ENCODE peak calls at places on chromosomes 5 and 9, in seven cellular contexts. I is cardiac muscle cell; A is right atrium auricular region; F is CD8-positive, alpha-beta T cell; P is H1; B is PC-3; H is breast epithelium. S is an unnamed sample.
A peak's percentile ranks its signal among the peaks of the same experiment; 100 is the strongest.

GRCh38 chr5:113090336-113091106 is 113.9 kb downstream of the DCP2 start:
- DNase-seq in H (peak; percentile 41), I (peak; percentile 48), P (no peak), F (peak; percentile 15), A (no peak), B (no peak), S (no peak)

GRCh38 chr5:109739741-109740140 is 50.0 kb downstream of the MAN2A1 start:
- DNase-seq in B (peak; percentile 39), I (peak; percentile 18), H (no peak), P (no peak), F (no peak), A (no peak), S (no peak)

GRCh38 chr5:154801083-154801482 is 45.9 kb downstream of the LARP1 start:
- DNase-seq in I (no peak), H (no peak), F (no peak), P (no peak), B (peak; percentile 27), A (no peak), S (no peak)

GRCh38 chr5:53942724-53943123 is 367.6 kb downstream of the ARL15 start:
- DNase-seq in A (peak; percentile 62), B (no peak), H (no peak), F (no peak), I (peak; percentile 95), P (no peak), S (no peak)

GRCh38 chr5:150485770-150486401 is 22.0 kb upstream of the NDST1 start:
- DNase-seq in H (no peak), A (no peak), F (peak; percentile 9), B (peak; percentile 43), P (no peak), I (peak; percentile 64), S (no peak)

GRCh38 chr9:124884376-124884775 is 22.4 kb downstream of the ARPC5L start:
- DNase-seq in H (no peak), F (no peak), B (no peak), P (no peak), I (no peak), A (no peak), S (no peak)

GRCh38 chr9:8188720-8189407 is 389.3 kb upstream of the DMAC1 start:
- DNase-seq in P (no peak), F (no peak), A (no peak), H (no peak), B (no peak), I (no peak), S (no peak)

GRCh38 chr5:138305797-138306196 is 25.8 kb downstream of the CDC25C start:
- DNase-seq in F (peak; percentile 6), A (peak; percentile 60), P (no peak), B (no peak), I (no peak), H (peak; percentile 91), S (no peak)

GRCh38 chr9:126295936-126296600 is 30.6 kb upstream of the MVB12B start:
- DNase-seq in A (no peak), H (no peak), B (peak; percentile 76), F (no peak), P (no peak), I (no peak), S (no peak)

GRCh38 chr9:136092741-136093140 is 2.3 kb downstream of the NACC2 start:
- DNase-seq in A (no peak), F (no peak), B (no peak), P (no peak), H (no peak), I (no peak), S (no peak)

GRCh38 chr9:35651964-35652828 is 1.5 kb upstream of the SIT1 start:
- DNase-seq in B (peak; percentile 83), H (no peak), A (no peak), F (no peak), I (peak; percentile 69), P (no peak), S (no peak)

GRCh38 chr5:58452566-58453258 is 7.2 kb downstream of the PLK2 start:
- DNase-seq in B (peak; percentile 22), F (no peak), A (no peak), P (no peak), H (no peak), I (peak; percentile 76), S (no peak)

GRCh38 chr9:76876098-76876497 is 29.8 kb downstream of the PRUNE2 start:
- DNase-seq in B (no peak), F (no peak), I (peak; percentile 9), P (no peak), H (no peak), A (no peak), S (no peak)

GRCh38 chr9:655875-656274 is 185.6 kb upstream of the DMRT1 start:
- DNase-seq in I (peak; percentile 84), P (no peak), B (no peak), F (no peak), A (peak; percentile 91), H (peak; percentile 61), S (no peak)

GRCh38 chr9:128818099-128818838 is at the start of gene ENDOG:
- DNase-seq in F (peak; percentile 97), I (peak; percentile 98), A (peak; percentile 97), B (peak; percentile 96), P (peak; percentile 96), H (peak; percentile 95), S (peak; percentile 81)

GRCh38 chr9:128820665-128821583 is 2.6 kb downstream of the ENDOG start:
- DNase-seq in P (no peak), F (no peak), A (no peak), I (no peak), H (no peak), B (no peak), S (no peak)

GRCh38 chr9:128819716-128820664 is 1.7 kb downstream of the ENDOG start:
- DNase-seq in P (no peak), H (no peak), I (peak; percentile 81), F (no peak), B (peak; percentile 51), A (peak; percentile 71), S (no peak)

GRCh38 chr9:128821584-128822406 is 3.5 kb downstream of the ENDOG start:
- DNase-seq in F (no peak), P (no peak), H (no peak), I (no peak), A (no peak), B (no peak), S (no peak)

GRCh38 chr9:128818839-128819715 is 777 bp downstream of the ENDOG start:
- DNase-seq in P (no peak), A (no peak), F (peak; percentile 53), B (peak; percentile 16), I (no peak), H (no peak), S (no peak)
- TF ChIP-seq CTCF in P (no peak), A (no peak), F (no peak), B (no peak), I (no peak), H (no peak), S (no peak)

GRCh38 chr5:32810812-32811211 is 99.7 kb downstream of the NPR3 start:
- DNase-seq in I (peak; percentile 26), B (no peak), H (no peak), F (no peak), A (no peak), P (no peak), S (no peak)

GRCh38 chr5:32812399-32812798 is 101.3 kb downstream of the NPR3 start:
- DNase-seq in P (no peak), H (no peak), F (no peak), A (no peak), I (no peak), B (peak; percentile 73), S (no peak)

GRCh38 chr5:32814141-32814540 is 103.0 kb downstream of the NPR3 start:
- DNase-seq in H (no peak), B (no peak), I (no peak), P (no peak), F (no peak), A (no peak), S (no peak)

DNA sequence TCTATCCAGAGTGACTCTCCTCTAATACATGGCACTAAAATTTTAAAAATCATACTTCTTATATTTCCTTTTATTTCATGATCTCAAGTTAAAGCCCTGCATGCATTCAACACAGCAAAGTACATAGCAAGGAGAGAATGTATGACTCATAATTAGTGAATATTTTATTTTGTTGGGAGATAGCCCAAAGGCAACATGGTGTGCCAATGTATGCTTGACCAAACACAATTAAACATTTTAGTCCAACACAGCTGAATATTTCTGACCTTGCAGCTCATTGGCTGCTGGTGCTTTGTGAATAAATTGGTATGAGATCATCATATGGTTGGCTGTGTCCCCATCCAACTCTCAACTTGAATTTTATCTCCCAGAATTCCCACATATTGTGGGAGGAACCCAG is 103.5 kb downstream of the NPR3 start:
- DNase-seq in A (no peak), B (peak; percentile 84), P (no peak), I (peak; percentile 14), H (no peak), F (no peak), S (no peak)
- H3K27me3 ChIP-seq in A (no peaks in the 10 kb centered on the region), B (no peaks in the 10 kb centered on the region), P (no peaks in the 10 kb centered on the region), I (no peaks in the 10 kb centered on the region), H (no peaks in the 10 kb centered on the region), F (no peaks in the 10 kb centered on the region), S (no peaks in the 10 kb centered on the region)

GRCh38 chr9:101484046-101484445 is 48.5 kb upstream of the ALDOB start:
- DNase-seq in F (no peak), P (no peak), H (no peak), I (no peak), B (no peak), A (no peak), S (no peak)

GRCh38 chr9:101485873-101486692 is 47.6 kb upstream of the RNF20 start:
- DNase-seq in I (peak; percentile 9), P (peak; percentile 25), A (no peak), H (no peak), F (no peak), B (no peak), S (no peak)

GRCh38 chr9:101481296-101481695 is 45.7 kb upstream of the ALDOB start:
- DNase-seq in P (no peak), H (no peak), B (no peak), A (no peak), F (no peak), I (no peak), S (no peak)

GRCh38 chr9:101487443-101487855 is 46.2 kb upstream of the RNF20 start:
- DNase-seq in I (no peak), P (no peak), B (no peak), F (no peak), H (no peak), A (no peak), S (no peak)

DNA sequence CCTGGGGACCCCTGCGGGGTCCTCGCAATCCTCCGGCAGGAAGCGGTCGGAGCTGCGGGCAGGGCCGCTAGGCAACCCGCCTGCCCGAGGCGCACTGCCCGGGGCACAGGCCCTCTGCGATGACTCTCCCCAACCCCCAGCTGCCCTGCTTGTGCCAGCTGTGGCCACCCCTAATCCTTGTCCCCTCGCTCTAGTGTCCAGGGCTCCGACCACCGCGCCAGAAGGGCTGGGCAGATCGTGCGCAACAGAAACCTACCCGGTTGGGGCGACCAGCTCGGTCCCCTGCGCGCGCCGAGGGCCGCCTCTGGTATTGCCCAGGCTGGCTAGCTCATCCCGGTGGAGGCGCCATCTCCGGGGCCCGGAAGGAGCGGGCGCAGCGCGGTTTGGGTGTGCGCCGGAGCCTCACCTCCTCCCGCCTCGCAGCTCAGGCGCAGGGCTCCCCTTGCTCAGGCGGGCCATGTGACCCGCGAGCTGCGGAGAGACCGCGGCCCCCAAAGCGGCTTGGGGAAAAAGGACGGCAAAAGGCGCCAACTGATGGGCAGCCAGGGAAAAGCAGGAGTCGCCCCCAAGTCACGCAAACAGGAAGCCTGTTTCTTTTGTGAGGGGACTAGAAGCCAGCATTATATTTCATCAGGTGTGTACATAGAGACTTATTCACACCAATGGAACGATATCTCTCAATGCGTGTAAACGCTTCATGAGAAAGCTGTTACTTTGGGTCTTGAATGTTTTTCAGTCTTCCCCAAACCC is 46.8 kb upstream of the RNF20 start:
- DNase-seq in H (no peak), A (no peak), I (peak; percentile 48), P (peak; percentile 72), F (no peak), B (no peak), S (no peak)
- TF ChIP-seq CTCF in H (no peak), A (no peak), I (peak; percentile 14), P (peak; percentile 70), F (no peak), B (no peak), S (no peak)

GRCh38 chr5:143284002-143284401 is 119.5 kb downstream of the NR3C1 start:
- DNase-seq in B (no peak), F (no peak), P (no peak), A (no peak), H (no peak), I (no peak), S (no peak)
- H3K27me3 ChIP-seq in B (no peaks in the 10 kb centered on the region), F (no peaks in the 10 kb centered on the region), P (no peaks in the 10 kb centered on the region), A (no peaks in the 10 kb centered on the region), H (no peaks in the 10 kb centered on the region), I (no peaks in the 10 kb centered on the region), S (no peaks in the 10 kb centered on the region)

S was measured in esophagus squamous epithelium.